ENCODE peak calls at places on chromosomes 1 and 21, in five cellular contexts. One of them, this sample, is unnamed.

GRCh38 chr1:119987112-119987511 is 82.3 kb downstream of the NOTCH2 start:
- DNase-seq in fibroblast of lung: peak; percentile 97
- DNase-seq in cardiac fibroblast: peak; percentile 85
- DNase-seq in midbrain: no peak
- DNase-seq in HEK293T: no peak
- DNase-seq in this sample: peak; percentile 96

GRCh38 chr1:198575292-198575691 is 34.8 kb upstream of the ATP6V1G3 start:
- DNase-seq in fibroblast of lung: no peak
- DNase-seq in HEK293T: no peak
- DNase-seq in cardiac fibroblast: no peak
- DNase-seq in midbrain: no peak
- DNase-seq in this sample: no peak

GRCh38 chr1:110102081-110102480 is 10.2 kb upstream of the UBL4B start:
- DNase-seq in cardiac fibroblast: peak; percentile 31
- DNase-seq in HEK293T: no peak
- DNase-seq in midbrain: no peak
- DNase-seq in fibroblast of lung: no peak
- DNase-seq in this sample: no peak

GRCh38 chr1:223258751-223259177 is 105.2 kb downstream of the SUSD4 start:
- DNase-seq in fibroblast of lung: peak; percentile 77
- DNase-seq in midbrain: no peak
- DNase-seq in HEK293T: no peak
- DNase-seq in cardiac fibroblast: peak; percentile 59
- DNase-seq in this sample: peak; percentile 91

GRCh38 chr1:2517966-2518365 is 8.4 kb downstream of the PANK4 start:
- DNase-seq in midbrain: no peak
- DNase-seq in cardiac fibroblast: no peak
- DNase-seq in HEK293T: no peak
- DNase-seq in fibroblast of lung: no peak
- DNase-seq in this sample: no peak

GRCh38 chr1:38567401-38567800 is 292.2 kb downstream of the RRAGC start:
- DNase-seq in HEK293T: no peak
- DNase-seq in midbrain: no peak
- DNase-seq in fibroblast of lung: no peak
- DNase-seq in cardiac fibroblast: no peak
- DNase-seq in this sample: no peak

GRCh38 chr1:103363008-103363365 is 162.5 kb upstream of the RNPC3 start:
- DNase-seq in midbrain: no peak
- DNase-seq in fibroblast of lung: no peak
- DNase-seq in cardiac fibroblast: no peak
- DNase-seq in HEK293T: no peak
- DNase-seq in this sample: no peak

GRCh38 chr1:94708299-94708685 is 111.9 kb upstream of the SLC44A3 start:
- DNase-seq in cardiac fibroblast: no peak
- DNase-seq in HEK293T: no peak
- DNase-seq in midbrain: no peak
- DNase-seq in fibroblast of lung: no peak
- DNase-seq in this sample: peak; percentile 64

GRCh38 chr1:167671727-167672511 is 41.9 kb downstream of the RCSD1 start:
- DNase-seq in midbrain: no peak
- DNase-seq in fibroblast of lung: no peak
- DNase-seq in HEK293T: no peak
- DNase-seq in cardiac fibroblast: no peak
- DNase-seq in this sample: peak; percentile 61

GRCh38 chr1:201009967-201010645 is 13.4 kb downstream of the KIF21B start:
- DNase-seq in fibroblast of lung: no peak
- DNase-seq in midbrain: peak; percentile 59
- DNase-seq in cardiac fibroblast: no peak
- DNase-seq in HEK293T: no peak
- DNase-seq in this sample: no peak

GRCh38 chr1:15736035-15736665 is at the start of gene SLC25A34:
- DNase-seq in fibroblast of lung: no peak
- DNase-seq in HEK293T: no peak
- DNase-seq in midbrain: peak; percentile 11
- DNase-seq in cardiac fibroblast: no peak
- DNase-seq in this sample: peak; percentile 23

GRCh38 chr1:119595606-119596005 is 52.5 kb downstream of the ZNF697 start:
- DNase-seq in fibroblast of lung: no peak
- DNase-seq in cardiac fibroblast: no peak
- DNase-seq in midbrain: no peak
- DNase-seq in HEK293T: no peak
- DNase-seq in this sample: no peak

GRCh38 chr1:245153645-245154428 is 948 bp upstream of the KIF26B start:
- DNase-seq in cardiac fibroblast: no peak
- DNase-seq in HEK293T: no peak
- DNase-seq in fibroblast of lung: peak; percentile 36
- DNase-seq in midbrain: no peak
- DNase-seq in this sample: peak; percentile 4

GRCh38 chr1:25349606-25350005 is 11.5 kb downstream of the TMEM50A start:
- DNase-seq in midbrain: no peak
- DNase-seq in fibroblast of lung: no peak
- DNase-seq in cardiac fibroblast: no peak
- DNase-seq in HEK293T: no peak
- DNase-seq in this sample: no peak

GRCh38 chr21:42833859-42834729 is 45.2 kb downstream of the WDR4 start:
- DNase-seq in midbrain: no peak
- DNase-seq in fibroblast of lung: no peak
- DNase-seq in HEK293T: no peak
- DNase-seq in cardiac fibroblast: no peak
- DNase-seq in this sample: no peak

GRCh38 chr1:198699167-198700015 is 60.6 kb downstream of the PTPRC start:
- DNase-seq in fibroblast of lung: peak; percentile 52
- DNase-seq in HEK293T: peak; percentile 77
- DNase-seq in cardiac fibroblast: peak; percentile 48
- DNase-seq in midbrain: peak; percentile 5
- DNase-seq in this sample: peak; percentile 81

GRCh38 chr21:37367301-37367757 is 756 bp downstream of the DYRK1A start:
- DNase-seq in HEK293T: no peak
- DNase-seq in fibroblast of lung: no peak
- DNase-seq in cardiac fibroblast: no peak
- DNase-seq in midbrain: no peak
- DNase-seq in this sample: no peak

GRCh38 chr1:4422496-4423289 is 231.7 kb upstream of the AJAP1 start:
- DNase-seq in cardiac fibroblast: no peak
- DNase-seq in midbrain: no peak
- DNase-seq in HEK293T: no peak
- DNase-seq in fibroblast of lung: no peak
- DNase-seq in this sample: no peak

This sample was measured in bronchial epithelial cell.